ENCODE peak calls at places on chromosomes 13 and 19, in seven cellular contexts. T is IMR-90, P is body of pancreas, F is GM23338, U is A549, W is left ventricle myocardium inferior, N is RWPE1. A is an unnamed sample.

GRCh38 chr13:29791508-29791907 is 58.9 kb downstream of the UBL3 start:
- DNase-seq in T (no peak), P (no peak), W (no peak), U (no peak), F (no peak), N (no peak), A (no peak)

GRCh38 chr19:48413879-48414623 is 20.6 kb downstream of the GRIN2D start:
- DNase-seq in P (no peak), T (peak), U (peak), W (no peak), N (no peak), F (peak), A (no peak)

GRCh38 chr13:104206450-104207044 is 1140.3 kb upstream of the SLC10A2 start:
- DNase-seq in F (no peak), U (no peak), T (no peak), W (no peak), N (no peak), P (peak), A (no peak)

GRCh38 chr13:78137404-78138142 is 218.9 kb upstream of the EDNRB start:
- DNase-seq in N (peak), F (peak), W (no peak), U (peak), P (no peak), T (peak), A (no peak)

GRCh38 chr13:27534108-27534975 is 84.0 kb upstream of the MTIF3 start:
- DNase-seq in F (no peak), T (no peak), P (no peak), U (no peak), W (no peak), N (no peak), A (no peak)

GRCh38 chr19:28697308-28697707 is 515.6 kb downstream of the UQCRFS1 start:
- DNase-seq in N (no peak), P (no peak), W (no peak), U (no peak), T (no peak), F (no peak), A (no peak)

GRCh38 chr19:46080561-46080960 is 39.8 kb upstream of the IGFL4 start:
- DNase-seq in F (no peak), W (no peak), N (no peak), P (peak), U (peak), T (peak), A (no peak)

GRCh38 chr13:76879211-76879875 is 6.9 kb downstream of the KCTD12 start:
- DNase-seq in P (peak), T (peak), W (peak), N (peak), U (no peak), F (no peak), A (peak)

GRCh38 chr13:51151463-51151862 is 40.4 kb upstream of the C13orf42 start:
- DNase-seq in N (no peak), F (no peak), U (no peak), T (no peak), W (no peak), P (no peak), A (no peak)

GRCh38 chr19:13036366-13036976 is 41.2 kb downstream of the NFIX start:
- DNase-seq in W (no peak), P (peak), U (peak), T (peak), N (peak), F (no peak), A (peak)
- TF ChIP-seq CTCF in W (no peak), P (no peak), U (no peak), T (no peak), N (no peak), F (peak), A (no peak)

DNA sequence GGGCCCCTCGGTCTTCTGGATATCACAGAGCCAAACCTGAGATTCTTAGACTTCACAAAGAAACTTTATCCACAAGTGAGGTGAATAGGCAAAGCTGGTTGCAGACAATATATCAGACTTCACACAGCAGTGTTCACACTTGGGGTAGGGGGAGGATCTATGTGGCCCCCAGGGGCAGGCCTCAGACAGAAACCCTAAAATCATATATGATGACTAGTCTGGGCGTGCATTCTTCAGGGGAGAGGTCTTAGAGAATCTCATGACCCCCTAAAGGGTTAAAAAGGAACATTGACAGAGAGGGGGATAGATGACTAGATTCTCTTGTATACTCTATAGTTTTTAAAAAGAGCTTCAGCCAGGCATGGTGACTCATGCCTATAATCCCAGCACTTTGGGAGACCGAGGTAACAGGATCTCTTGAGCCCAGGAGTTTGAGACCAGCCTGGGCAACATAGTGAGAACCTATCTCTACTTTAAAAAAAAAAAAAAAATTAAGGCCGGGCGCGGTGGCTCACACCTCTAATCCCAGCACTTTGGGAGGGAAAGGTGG is 2.8 kb downstream of the TYROBP start:
- DNase-seq in U (no peak), P (no peak), N (no peak), T (peak), F (no peak), W (no peak), A (no peak)
- H3K27ac ChIP-seq in U (no peak), P (no peak), N (no peak), T (peak), F (peak), W (peak), A (peak)

DNA sequence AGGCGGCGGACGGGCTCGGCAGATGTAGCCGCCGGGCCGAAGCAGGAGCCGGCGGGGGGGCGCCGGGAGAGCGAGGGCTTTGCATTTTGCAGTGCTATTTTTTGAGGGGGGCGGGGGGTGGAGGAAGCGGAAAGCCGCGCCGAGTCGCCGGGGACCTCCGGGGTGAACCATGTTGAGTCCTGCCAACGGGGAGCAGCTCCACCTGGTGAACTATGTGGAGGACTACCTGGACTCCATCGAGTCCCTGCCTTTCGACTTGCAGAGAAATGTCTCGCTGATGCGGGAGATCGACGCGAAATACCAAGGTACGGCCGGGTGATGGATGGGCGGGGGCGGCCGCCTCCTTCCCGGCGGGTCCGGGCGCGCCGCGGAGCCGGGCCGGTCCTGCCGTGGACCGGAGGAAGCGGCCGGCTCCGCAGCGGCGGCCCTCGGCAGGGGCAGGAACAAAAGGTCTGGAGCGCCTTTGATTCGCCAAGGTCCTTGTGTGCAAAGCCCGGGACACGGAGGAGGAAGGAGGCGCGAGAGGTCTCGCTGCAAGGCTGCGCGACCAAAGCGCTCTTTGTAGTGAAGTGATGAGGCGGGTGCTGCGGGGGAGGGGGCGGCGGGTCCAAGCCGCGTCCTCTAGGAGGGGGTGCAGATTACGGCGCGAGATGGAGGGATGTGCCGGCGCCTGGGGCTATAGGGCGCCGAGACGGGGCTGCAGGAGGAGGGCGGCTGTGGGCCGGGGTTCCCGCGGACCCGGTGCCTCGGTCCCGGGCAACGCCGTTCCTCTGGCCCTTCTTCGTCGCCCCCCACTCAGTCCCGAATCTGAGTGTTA is 689 bp downstream of the ING1 start:
- DNase-seq in W (peak), T (peak), U (peak), P (peak), F (peak), N (peak), A (peak)
- TF ChIP-seq CTCF in W (no peak), T (no peak), U (no peak), P (no peak), F (peak), N (no peak), A (no peak)

GRCh38 chr19:49450405-49450804 is 1.2 kb downstream of the PIH1D1 start:
- DNase-seq in F (no peak), W (no peak), U (no peak), P (no peak), N (no peak), T (no peak), A (no peak)

GRCh38 chr19:49453757-49454248 is 778 bp downstream of the ALDH16A1 start:
- DNase-seq in N (no peak), U (no peak), P (no peak), W (no peak), T (no peak), F (no peak), A (no peak)

GRCh38 chr19:49455729-49456128 is 2.7 kb downstream of the ALDH16A1 start:
- DNase-seq in U (no peak), W (no peak), F (no peak), P (no peak), T (no peak), N (no peak), A (no peak)

GRCh38 chr19:49451430-49452181 is at the start of gene PIH1D1:
- DNase-seq in N (peak), U (peak), P (peak), W (peak), T (peak), F (peak), A (peak)

GRCh38 chr19:49453013-49453756 is at the start of gene ALDH16A1:
- DNase-seq in T (peak), N (peak), W (peak), U (peak), F (peak), P (peak), A (peak)
- H3K27ac ChIP-seq in T (peak), N (peak), W (peak), U (peak), F (peak), P (peak), A (peak)

GRCh38 chr13:73072501-73072900 is 13.7 kb downstream of the KLF5 start:
- DNase-seq in U (no peak), W (no peak), N (no peak), T (no peak), P (no peak), F (no peak), A (no peak)

GRCh38 chr13:73070451-73070850 is 11.6 kb downstream of the KLF5 start:
- DNase-seq in N (no peak), F (no peak), W (no peak), U (no peak), T (no peak), P (no peak), A (no peak)

GRCh38 chr13:73065665-73066350 is 7.0 kb downstream of the KLF5 start:
- DNase-seq in N (peak), F (peak), T (no peak), U (no peak), W (no peak), P (peak), A (no peak)

GRCh38 chr13:73073050-73073449 is 14.2 kb downstream of the KLF5 start:
- DNase-seq in N (no peak), F (no peak), W (no peak), U (no peak), T (no peak), P (no peak), A (no peak)

GRCh38 chr13:73069206-73069815 is 10.5 kb downstream of the KLF5 start:
- DNase-seq in N (no peak), P (no peak), W (no peak), U (no peak), T (peak), F (no peak), A (no peak)
- TF ChIP-seq CTCF in N (no peak), P (no peak), W (no peak), U (no peak), T (no peak), F (no peak), A (no peak)

DNA sequence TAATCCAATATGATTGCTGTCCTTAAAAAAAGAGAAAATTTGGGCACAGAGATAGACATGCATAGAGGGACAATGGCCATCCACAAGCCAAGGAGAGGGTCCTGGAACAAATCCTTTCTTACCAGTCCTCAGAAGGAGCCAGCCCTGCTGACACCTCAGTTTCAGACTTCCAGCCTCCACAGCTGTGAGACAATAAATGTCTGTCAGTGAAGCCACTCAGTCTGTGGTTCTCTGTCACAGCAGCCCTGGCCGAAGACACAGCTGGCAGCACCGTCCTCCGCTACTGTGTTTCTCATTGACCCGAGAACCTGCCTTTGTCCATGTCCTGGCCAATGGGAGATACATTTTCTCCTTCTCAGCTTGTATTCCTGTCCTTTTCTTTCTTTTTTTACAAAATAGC is 207.9 kb downstream of the TM9SF2 start:
- DNase-seq in F (no peak), W (no peak), T (no peak), P (no peak), U (no peak), N (no peak), A (no peak)
- H3K27ac ChIP-seq in F (no peak), W (no peak), T (no peak), P (no peak), U (no peak), N (no peak), A (no peak)

DNA sequence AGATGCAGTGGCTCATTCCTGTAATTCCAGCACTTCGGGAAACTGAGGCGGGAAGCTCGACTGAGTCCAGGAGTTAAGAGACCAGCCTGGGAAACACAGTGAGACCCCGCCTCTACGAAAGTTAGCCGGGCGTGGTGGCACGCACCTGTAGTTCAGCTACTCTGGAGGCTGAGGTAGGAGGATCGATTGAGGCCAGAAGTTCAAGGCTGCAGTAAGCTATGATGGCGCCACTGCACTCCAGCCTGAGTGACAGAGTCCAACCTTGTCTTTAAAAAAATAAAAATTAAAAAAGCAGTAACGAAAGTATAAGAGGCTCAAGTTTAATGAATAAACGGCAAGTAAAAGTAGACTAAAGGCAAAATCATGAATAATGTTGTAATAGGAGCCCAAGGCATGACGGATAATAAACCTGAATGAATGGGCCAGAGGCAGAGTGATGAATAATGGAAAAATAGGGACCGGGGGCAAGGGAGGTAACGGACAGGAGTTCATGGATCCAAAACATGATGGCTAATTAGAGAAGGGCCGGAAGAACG is 1.2 kb upstream of the TOMM40 start:
- DNase-seq in F (no peak), N (no peak), P (no peak), T (no peak), W (no peak), U (no peak), A (no peak)
- TF ChIP-seq CTCF in F (no peak), N (no peak), P (no peak), T (no peak), W (no peak), U (no peak), A (no peak)